ENCODE peak calls at places on chromosomes 2 and 18, in six cellular contexts. J is activated effector memory CD4-positive, alpha-beta T cell treated with Interleukin-2 at 50 U/mL for 16 hours; G is AG04450; S is T follicular helper cell; M is astrocyte of the cerebellum; A is ELF-1. P is an unnamed sample.

GRCh38 chr18:59921384-59921891 is 21.6 kb downstream of the PMAIP1 start:
- DNase-seq in G (no peak), M (no peak), J (no peak), A (no peak), S (no peak), P (no peak)

GRCh38 chr18:35438480-35439234 is 59.1 kb downstream of the INO80C start:
- DNase-seq in G (no peak), M (no peak), J (no peak), A (peak), S (no peak), P (no peak)

GRCh38 chr2:65159261-65159660 is 29.4 kb upstream of the RAB1A start:
- DNase-seq in G (no peak), J (no peak), M (no peak), A (no peak), S (no peak), P (no peak)

GRCh38 chr2:157809212-157809611 is 66.9 kb downstream of the ACVR1 start:
- DNase-seq in A (no peak), M (peak), J (no peak), G (no peak), S (no peak), P (no peak)

GRCh38 chr2:25411281-25411680 is 69.6 kb upstream of the DNMT3A start:
- DNase-seq in J (no peak), G (no peak), S (no peak), M (no peak), A (no peak), P (no peak)

GRCh38 chr18:62982600-62983251 is 267.4 kb downstream of the PHLPP1 start:
- DNase-seq in J (peak), A (peak), M (peak), S (peak), G (peak), P (peak)

GRCh38 chr2:240935101-240935876 is 29.2 kb downstream of the CROCC2 start:
- DNase-seq in A (peak), J (no peak), G (no peak), M (no peak), S (no peak), P (no peak)

GRCh38 chr2:220227272-220227920 is 600.0 kb downstream of the SLC4A3 start:
- DNase-seq in A (no peak), M (peak), G (peak), J (no peak), S (no peak), P (no peak)

GRCh38 chr2:45000341-45000901 is 8.8 kb downstream of the SIX2 start:
- DNase-seq in G (no peak), S (no peak), A (peak), J (no peak), M (no peak), P (no peak)

GRCh38 chr2:191270303-191271178 is 25.3 kb downstream of the MYO1B start:
- DNase-seq in M (no peak), G (no peak), J (no peak), A (no peak), S (no peak), P (no peak)

GRCh38 chr2:110780461-110780860 is 48.1 kb downstream of the ACOXL start:
- DNase-seq in M (no peak), G (no peak), A (no peak), S (no peak), J (no peak), P (no peak)

GRCh38 chr2:128315829-128316776 is 2.6 kb downstream of the HS6ST1 start:
- DNase-seq in A (peak), G (no peak), J (no peak), M (no peak), S (no peak), P (no peak)

GRCh38 chr2:177059313-177059712 is 153.3 kb upstream of the HNRNPA3 start:
- DNase-seq in M (no peak), G (no peak), J (no peak), S (no peak), A (no peak), P (no peak)

GRCh38 chr2:127575185-127575765 is 39.8 kb downstream of the MYO7B start:
- DNase-seq in S (no peak), A (no peak), J (no peak), M (no peak), G (no peak), P (no peak)

GRCh38 chr2:218005486-218005885 is 2.7 kb upstream of the TNS1 start:
- DNase-seq in G (no peak), M (no peak), A (no peak), S (no peak), J (no peak), P (no peak)

GRCh38 chr2:159982842-159983785 is 79.3 kb downstream of the PLA2R1 start:
- DNase-seq in G (no peak), M (peak), J (no peak), S (no peak), A (no peak), P (no peak)

GRCh38 chr18:46630160-46630559 is 26.9 kb downstream of the LOXHD1 start:
- DNase-seq in G (no peak), A (no peak), S (no peak), M (no peak), J (no peak), P (no peak)

GRCh38 chr18:46917108-46917807 is at the start of the genes KATNAL2 and PIAS2:
- DNase-seq in G (no peak), M (no peak), S (peak), J (peak), A (peak), P (peak)

GRCh38 chr18:62999392-62999791 is 284.1 kb downstream of the PHLPP1 start:
- DNase-seq in M (peak), J (no peak), S (no peak), A (no peak), G (no peak), P (no peak)

GRCh38 chr2:199463000-199463692 is 5.4 kb upstream of the SATB2 start:
- DNase-seq in S (no peak), M (no peak), G (no peak), A (peak), J (no peak), P (peak)

GRCh38 chr18:75204262-75204977 is 4.5 kb downstream of the PTGR3 start:
- DNase-seq in S (no peak), M (no peak), A (peak), J (no peak), G (no peak), P (no peak)

GRCh38 chr18:25516747-25517498 is 165.0 kb upstream of the ZNF521 start:
- DNase-seq in J (no peak), S (no peak), G (no peak), M (no peak), A (no peak), P (no peak)

GRCh38 chr2:15665067-15665942 is 73.6 kb downstream of the DDX1 start:
- DNase-seq in J (no peak), A (peak), M (no peak), S (no peak), G (no peak), P (no peak)

GRCh38 chr2:11833601-11834000 is 87.2 kb downstream of the LPIN1 start:
- DNase-seq in G (peak), S (no peak), M (peak), A (no peak), J (no peak), P (no peak)

GRCh38 chr2:231687133-231687852 is 21.0 kb upstream of the PTMA start:
- DNase-seq in S (peak), J (peak), M (no peak), A (peak), G (no peak), P (peak)

GRCh38 chr2:27566628-27567027 is 16.2 kb upstream of the ZNF512 start:
- DNase-seq in J (no peak), M (no peak), G (no peak), S (no peak), A (no peak), P (no peak)

GRCh38 chr2:10814142-10814541 is 1.6 kb upstream of the PDIA6 start:
- DNase-seq in G (no peak), M (no peak), A (peak), S (no peak), J (no peak), P (peak)

GRCh38 chr18:58579561-58580047 is 49.3 kb downstream of the ALPK2 start:
- DNase-seq in J (no peak), M (no peak), G (peak), S (no peak), A (peak), P (no peak)

P was measured in CD4-positive, alpha-beta memory T cell.